ENCODE peak calls at places on chromosomes 2 and 18, in ten cellular contexts. V is WTC11; Y is spleen; M is heart left ventricle; U is stimulated activated CD4-positive, alpha-beta T cell treated with anti-CD3 and anti-CD28 coated beads, TNF-alpha, amount 100 ng/mL, for 48 hours; X is AML-193; N is neuronal stem cell; A is NCI-H1694 treated with DMSO at 0.1 percent for 48 hours; I is stimulated activated effector memory CD8-positive, alpha-beta T cell treated with anti-CD3 and anti-CD28 coated beads, Interleukin-12 subunit alpha, Interleukin-12 subunit beta, amount 100 ng/mL, for 72 hours; Q is skeletal muscle cell. H is an unnamed sample.

GRCh38 chr18:832085-832681 is 20.1 kb upstream of the YES1 start:
- DNase-seq in Q (no peak), X (no peak), N (no peak), Y (peak), V (peak), A (peak), I (no peak), U (no peak), M (peak), H (no peak)

GRCh38 chr2:30721668-30722647 is 85.3 kb downstream of the CAPN13 start:
- DNase-seq in Q (no peak), U (no peak), Y (peak), N (no peak), A (no peak), I (no peak), X (no peak), M (no peak), V (no peak), H (no peak)

GRCh38 chr2:40367032-40367431 is 84.9 kb downstream of the SLC8A1 start:
- DNase-seq in A (no peak), M (no peak), X (no peak), I (no peak), V (no peak), N (no peak), Q (no peak), Y (no peak), U (no peak), H (no peak)

GRCh38 chr2:204771693-204772092 is 226.4 kb downstream of the PARD3B start:
- DNase-seq in V (no peak), I (no peak), X (no peak), Q (no peak), A (no peak), Y (no peak), U (no peak), M (no peak), N (no peak), H (no peak)

GRCh38 chr18:42113529-42114191 is 158.6 kb downstream of the PIK3C3 start:
- DNase-seq in V (no peak), N (no peak), U (no peak), M (no peak), Y (no peak), A (no peak), Q (peak), I (no peak), X (peak), H (no peak)

GRCh38 chr2:239819974-239820555 is 205.1 kb downstream of the NDUFA10 start:
- DNase-seq in M (peak), X (no peak), U (peak), Y (peak), Q (no peak), V (no peak), I (no peak), A (no peak), N (no peak), H (no peak)

GRCh38 chr18:49976810-49977209 is 163.5 kb upstream of the ACAA2 start:
- DNase-seq in N (no peak), A (peak), Y (no peak), U (no peak), V (no peak), M (no peak), I (no peak), X (no peak), Q (no peak), H (no peak)

GRCh38 chr2:237691908-237692600 is 64.7 kb downstream of the LRRFIP1 start:
- DNase-seq in Q (peak), U (peak), A (peak), V (peak), I (peak), X (peak), Y (peak), N (peak), M (peak), H (peak)

GRCh38 chr2:127411609-127412370 is 6.4 kb upstream of the PROC start:
- DNase-seq in I (no peak), A (peak), M (no peak), Y (peak), N (no peak), U (no peak), V (no peak), X (peak), Q (no peak), H (no peak)

GRCh38 chr18:52888014-52888413 is 548.0 kb downstream of the DCC start:
- DNase-seq in N (no peak), A (no peak), U (no peak), X (no peak), M (no peak), Y (no peak), V (no peak), Q (no peak), I (no peak), H (no peak)

GRCh38 chr18:50194623-50195532 is at the start of gene MYO5B:
- DNase-seq in X (no peak), U (no peak), Y (peak), V (peak), A (peak), M (peak), N (peak), I (peak), Q (no peak), H (peak)

GRCh38 chr18:26335139-26335933 is 109.1 kb downstream of the TAF4B start:
- DNase-seq in U (no peak), Y (no peak), N (no peak), I (no peak), V (no peak), M (no peak), Q (no peak), X (no peak), A (no peak), H (no peak)

GRCh38 chr2:45610281-45611019 is 617 bp downstream of the SRBD1 start:
- DNase-seq in Y (peak), A (peak), V (peak), U (peak), X (peak), I (peak), M (peak), N (peak), Q (no peak), H (peak)

GRCh38 chr2:226118471-226119429 is 680.9 kb downstream of the IRS1 start:
- DNase-seq in Q (peak), V (no peak), N (no peak), M (no peak), U (no peak), A (no peak), I (no peak), X (peak), Y (no peak), H (peak)

GRCh38 chr18:22439447-22439846 is 21.7 kb upstream of the CTAGE1 start:
- DNase-seq in Y (no peak), X (no peak), U (no peak), N (no peak), V (no peak), Q (no peak), A (no peak), M (no peak), I (no peak), H (no peak)

GRCh38 chr2:113171359-113172075 is 2.3 kb upstream of the PSD4 start:
- DNase-seq in N (no peak), M (no peak), Y (peak), X (no peak), A (no peak), Q (no peak), V (no peak), I (no peak), U (no peak), H (no peak)

GRCh38 chr2:233819884-233820765 is 34.2 kb downstream of the HJURP start:
- DNase-seq in A (no peak), M (no peak), V (no peak), X (no peak), Q (no peak), Y (peak), U (no peak), N (no peak), I (no peak), H (no peak)

GRCh38 chr18:3180325-3180724 is 39.4 kb downstream of the MYOM1 start:
- DNase-seq in Q (no peak), U (no peak), A (no peak), N (peak), V (no peak), M (no peak), I (no peak), X (no peak), Y (no peak), H (no peak)

GRCh38 chr2:117486081-117486480 is 328.4 kb upstream of the DDX18 start:
- DNase-seq in Q (no peak), I (no peak), M (no peak), N (no peak), Y (no peak), U (no peak), V (no peak), X (no peak), A (no peak), H (no peak)

GRCh38 chr18:3305933-3306332 is 44.0 kb downstream of the MYL12B start:
- DNase-seq in V (no peak), N (no peak), Q (peak), Y (no peak), U (no peak), A (no peak), I (no peak), M (no peak), X (no peak), H (peak)

GRCh38 chr2:86809481-86810121 is 18.9 kb upstream of the CD8A start:
- DNase-seq in Y (no peak), M (no peak), V (peak), A (no peak), U (no peak), Q (no peak), X (no peak), I (no peak), N (no peak), H (no peak)

GRCh38 chr2:2572393-2573204 is 241.5 kb upstream of the MYT1L start:
- DNase-seq in Q (no peak), V (no peak), M (no peak), N (no peak), Y (peak), A (no peak), U (no peak), X (no peak), I (no peak), H (no peak)

GRCh38 chr2:148817210-148817708 is 57.8 kb upstream of the KIF5C start:
- DNase-seq in I (no peak), M (no peak), Y (no peak), U (no peak), X (no peak), Q (peak), A (peak), V (no peak), N (no peak), H (no peak)

GRCh38 chr2:165646321-165646801 is 147.7 kb downstream of the GALNT3 start:
- DNase-seq in Q (peak), U (no peak), I (no peak), V (no peak), A (peak), M (no peak), X (no peak), Y (no peak), N (no peak), H (no peak)

GRCh38 chr18:3985030-3985429 is 470.1 kb downstream of the DLGAP1 start:
- DNase-seq in Y (no peak), Q (no peak), U (no peak), I (no peak), M (no peak), N (no peak), A (no peak), X (no peak), V (no peak), H (no peak)

GRCh38 chr2:18094277-18094676 is 215.8 kb downstream of the KCNS3 start:
- DNase-seq in Y (no peak), M (no peak), V (no peak), I (no peak), Q (no peak), U (no peak), N (no peak), X (no peak), A (no peak), H (no peak)

GRCh38 chr2:210635257-210635656 is 78.9 kb downstream of the CPS1 start:
- DNase-seq in M (no peak), I (no peak), A (no peak), U (no peak), X (no peak), Q (no peak), N (no peak), Y (no peak), V (no peak), H (no peak)

GRCh38 chr18:40325988-40326387 is 1629.0 kb upstream of the PIK3C3 start:
- DNase-seq in M (no peak), N (no peak), Y (no peak), V (no peak), Q (no peak), I (no peak), U (no peak), A (no peak), X (no peak), H (no peak)

GRCh38 chr18:50651334-50651733 is 91.4 kb downstream of the MAPK4 start:
- DNase-seq in N (no peak), A (no peak), X (no peak), M (no peak), I (no peak), Q (no peak), Y (no peak), U (no peak), V (no peak), H (no peak)

GRCh38 chr2:183552716-183553115 is 428.5 kb downstream of the NUP35 start:
- DNase-seq in A (no peak), I (no peak), Y (no peak), M (no peak), X (no peak), Q (no peak), V (no peak), U (no peak), N (no peak), H (no peak)

GRCh38 chr18:59629894-59630293 is 67.3 kb downstream of the CCBE1 start:
- DNase-seq in N (no peak), X (no peak), U (no peak), M (no peak), I (no peak), A (peak), Q (no peak), V (no peak), Y (no peak), H (no peak)

GRCh38 chr2:23549821-23550535 is 165.0 kb downstream of the KLHL29 start:
- DNase-seq in M (peak), V (no peak), Q (no peak), A (no peak), N (no peak), Y (no peak), I (no peak), X (no peak), U (no peak), H (no peak)

GRCh38 chr2:106572541-106573148 is 85.5 kb downstream of the CD8B2 start:
- DNase-seq in V (peak), X (no peak), U (no peak), Y (no peak), I (no peak), M (no peak), N (no peak), Q (no peak), A (peak), H (no peak)

GRCh38 chr2:152176113-152176714 is 651 bp upstream of the STAM2 start:
- DNase-seq in N (no peak), A (no peak), U (no peak), I (no peak), X (no peak), M (no peak), Y (no peak), Q (no peak), V (no peak), H (no peak)

GRCh38 chr2:18578033-18578432 is 11.3 kb downstream of the NT5C1B start:
- DNase-seq in X (no peak), Y (no peak), A (no peak), I (no peak), M (no peak), Q (no peak), U (no peak), V (no peak), N (no peak), H (no peak)